ENCODE peak calls at places on chromosomes 3 and 15, in ten cellular contexts. C, R, S, T, Z, Y, Q, M, J and U are unnamed samples.

GRCh38 chr15:63305276-63305675 is 27.9 kb downstream of the APH1B start:
- DNase-seq in C (no peak), S (no peak), T (no peak), J (no peak), R (no peak), Y (no peak), M (no peak), Z (no peak), Q (no peak), U (no peak)

GRCh38 chr3:133487920-133488540 is 85.5 kb upstream of the CDV3 start:
- DNase-seq in Q (no peak), Y (no peak), C (peak; percentile 53), J (no peak), Z (peak; percentile 38), M (no peak), R (no peak), T (no peak), S (no peak), U (no peak)

GRCh38 chr3:134351421-134351820 is 22.8 kb downstream of the AMOTL2 start:
- DNase-seq in C (peak; percentile 31), Q (no peak), S (peak; percentile 11), Y (no peak), M (no peak), Z (no peak), R (no peak), J (no peak), T (no peak), U (no peak)

GRCh38 chr3:52533623-52534280 is at the start of gene NT5DC2:
- DNase-seq in Z (peak; percentile 60), Y (peak; percentile 31), S (no peak), Q (no peak), T (peak; percentile 56), J (no peak), C (peak; percentile 89), R (peak; percentile 90), M (peak; percentile 76), U (no peak)

GRCh38 chr15:27088584-27089232 is 117.7 kb downstream of the GABRG3 start:
- DNase-seq in R (no peak), Z (no peak), J (no peak), Y (no peak), C (no peak), S (no peak), M (no peak), Q (no peak), T (no peak), U (no peak)

GRCh38 chr3:179526482-179526881 is 36.2 kb upstream of the ACTL6A start:
- DNase-seq in R (no peak), C (no peak), Q (no peak), M (no peak), J (no peak), Y (no peak), T (no peak), Z (no peak), S (no peak), U (no peak)

GRCh38 chr15:99016680-99017321 is 9.2 kb upstream of the PGPEP1L start:
- DNase-seq in M (peak; percentile 18), Y (peak; percentile 33), Q (peak; percentile 33), Z (no peak), S (peak; percentile 77), T (no peak), J (no peak), R (no peak), C (peak; percentile 84), U (no peak)

GRCh38 chr3:51777985-51778384 is 1.1 kb downstream of the IQCF6 start:
- DNase-seq in C (no peak), J (no peak), Z (no peak), M (no peak), R (no peak), T (peak; percentile 29), S (no peak), Q (no peak), Y (no peak), U (no peak)

GRCh38 chr3:150251654-150252053 is 156.4 kb upstream of the TSC22D2 start:
- DNase-seq in M (no peak), S (peak; percentile 80), Z (no peak), J (no peak), Y (no peak), R (no peak), T (no peak), C (peak; percentile 66), Q (no peak), U (no peak)

GRCh38 chr15:78358114-78358513 is 18.0 kb downstream of the CRABP1 start:
- DNase-seq in Y (no peak), Z (no peak), J (no peak), S (no peak), M (no peak), Q (no peak), R (peak; percentile 58), C (no peak), T (no peak), U (no peak)

GRCh38 chr3:190183121-190183520 is 62.4 kb upstream of the P3H2 start:
- DNase-seq in C (peak; percentile 94), J (no peak), M (no peak), R (peak; percentile 42), S (peak; percentile 97), Z (no peak), Y (peak; percentile 96), T (peak; percentile 23), Q (no peak), U (peak; percentile 91)

GRCh38 chr15:68389936-68390790 is 41.8 kb downstream of the ITGA11 start:
- DNase-seq in S (peak; percentile 51), Y (peak; percentile 63), Z (no peak), J (peak; percentile 55), R (no peak), Q (no peak), T (no peak), C (peak; percentile 35), M (no peak), U (peak; percentile 16)

GRCh38 chr3:105365171-105365535 is 1.6 kb upstream of the ALCAM start:
- DNase-seq in Y (no peak), T (no peak), S (no peak), C (peak; percentile 42), Z (no peak), M (no peak), J (no peak), R (no peak), Q (no peak), U (no peak)

GRCh38 chr15:89514596-89515406 is 18.4 kb upstream of the RHCG start:
- DNase-seq in J (no peak), Q (no peak), C (peak; percentile 24), M (no peak), Y (no peak), S (no peak), R (no peak), T (no peak), Z (no peak), U (no peak)

GRCh38 chr15:37016287-37016686 is 84.1 kb downstream of the MEIS2 start:
- DNase-seq in Y (peak; percentile 75), T (no peak), C (peak; percentile 90), S (peak; percentile 70), M (no peak), Q (no peak), J (no peak), Z (no peak), R (no peak), U (no peak)

GRCh38 chr3:18964640-18965039 is 183.7 kb upstream of the KCNH8 start:
- DNase-seq in C (no peak), T (no peak), R (no peak), S (no peak), Q (no peak), Z (no peak), J (no peak), Y (no peak), M (no peak), U (no peak)

GRCh38 chr15:57540736-57541135 is 51.0 kb upstream of the MYZAP start:
- DNase-seq in C (no peak), R (no peak), Z (peak; percentile 16), T (no peak), J (no peak), M (no peak), S (no peak), Y (no peak), Q (no peak), U (no peak)

GRCh38 chr3:30700702-30701321 is 94.4 kb downstream of the TGFBR2 start:
- DNase-seq in C (no peak), Z (no peak), J (no peak), Y (no peak), T (no peak), R (no peak), S (no peak), Q (no peak), M (no peak), U (no peak)

GRCh38 chr3:102124301-102125158 is 275.2 kb downstream of the NFKBIZ start:
- DNase-seq in Q (no peak), M (no peak), Y (no peak), Z (no peak), S (peak; percentile 45), R (no peak), T (no peak), C (peak; percentile 61), J (no peak), U (no peak)

GRCh38 chr3:147361671-147362420 is 44.5 kb downstream of the ZIC4 start:
- DNase-seq in Z (peak; percentile 50), Q (no peak), S (no peak), R (no peak), M (peak; percentile 87), J (no peak), T (peak; percentile 5), C (peak; percentile 41), Y (no peak), U (no peak)

GRCh38 chr3:135918600-135918999 is 46.9 kb upstream of the PPP2R3A start:
- DNase-seq in Z (no peak), J (no peak), C (peak; percentile 71), Q (peak; percentile 14), S (peak; percentile 51), T (peak; percentile 43), Y (no peak), M (no peak), R (peak; percentile 50), U (no peak)

GRCh38 chr3:178003756-178004155 is 532.5 kb upstream of the KCNMB2 start:
- DNase-seq in S (no peak), R (no peak), J (no peak), T (no peak), C (no peak), Y (no peak), Z (no peak), Q (no peak), M (no peak), U (no peak)